ENCODE peak calls at places on chromosomes 16 and 17, in nine cellular contexts. One of them, this sample, is unnamed.

GRCh38 chr16:74577882-74578366 is 29.0 kb downstream of the GLG1 start:
- DNase-seq in IMR-90: peak; percentile 88
- DNase-seq in neural crest cell: no peak
- DNase-seq in endodermal cell: no peak
- DNase-seq in fibroblast of pulmonary artery: peak; percentile 34
- DNase-seq in ascending aorta: no peak
- DNase-seq in progenitor cell of endocrine pancreas: no peak
- DNase-seq in fibroblast of lung: peak; percentile 75
- DNase-seq in lower leg skin: no peak
- DNase-seq in this sample: no peak

GRCh38 chr17:12739500-12739899 is 49.8 kb upstream of the ARHGAP44 start:
- DNase-seq in fibroblast of pulmonary artery: no peak
- DNase-seq in progenitor cell of endocrine pancreas: no peak
- DNase-seq in fibroblast of lung: no peak
- DNase-seq in IMR-90: no peak
- DNase-seq in neural crest cell: no peak
- DNase-seq in endodermal cell: peak; percentile 40
- DNase-seq in ascending aorta: no peak
- DNase-seq in lower leg skin: no peak
- DNase-seq in this sample: no peak

GRCh38 chr17:44095647-44096496 is 25.3 kb downstream of the G6PC3 start:
- DNase-seq in endodermal cell: peak; percentile 99
- DNase-seq in fibroblast of pulmonary artery: peak; percentile 95
- DNase-seq in lower leg skin: no peak
- DNase-seq in neural crest cell: peak; percentile 63
- DNase-seq in fibroblast of lung: peak; percentile 92
- DNase-seq in IMR-90: peak; percentile 93
- DNase-seq in ascending aorta: no peak
- DNase-seq in progenitor cell of endocrine pancreas: peak; percentile 52
- DNase-seq in this sample: no peak

GRCh38 chr17:38339891-38340290 is 3.9 kb downstream of the GPR179 start:
- DNase-seq in lower leg skin: no peak
- DNase-seq in endodermal cell: no peak
- DNase-seq in ascending aorta: no peak
- DNase-seq in progenitor cell of endocrine pancreas: no peak
- DNase-seq in fibroblast of lung: peak; percentile 13
- DNase-seq in neural crest cell: no peak
- DNase-seq in fibroblast of pulmonary artery: peak; percentile 10
- DNase-seq in IMR-90: peak; percentile 39
- DNase-seq in this sample: no peak

GRCh38 chr16:30457256-30457655 is 11.6 kb upstream of the SEPHS2 start:
- DNase-seq in fibroblast of pulmonary artery: no peak
- DNase-seq in progenitor cell of endocrine pancreas: no peak
- DNase-seq in IMR-90: no peak
- DNase-seq in fibroblast of lung: no peak
- DNase-seq in lower leg skin: no peak
- DNase-seq in endodermal cell: no peak
- DNase-seq in neural crest cell: no peak
- DNase-seq in ascending aorta: no peak
- DNase-seq in this sample: no peak

GRCh38 chr17:58338907-58339774 is 10.5 kb upstream of the TSPOAP1 start:
- DNase-seq in endodermal cell: peak; percentile 94
- DNase-seq in IMR-90: peak; percentile 88
- DNase-seq in fibroblast of lung: peak; percentile 82
- DNase-seq in lower leg skin: no peak
- DNase-seq in progenitor cell of endocrine pancreas: no peak
- DNase-seq in ascending aorta: peak; percentile 39
- DNase-seq in neural crest cell: no peak
- DNase-seq in fibroblast of pulmonary artery: peak; percentile 60
- DNase-seq in this sample: no peak

GRCh38 chr16:24499193-24499814 is 40.1 kb upstream of the RBBP6 start:
- DNase-seq in lower leg skin: no peak
- DNase-seq in IMR-90: peak; percentile 11
- DNase-seq in neural crest cell: peak; percentile 41
- DNase-seq in fibroblast of pulmonary artery: peak; percentile 29
- DNase-seq in fibroblast of lung: no peak
- DNase-seq in progenitor cell of endocrine pancreas: peak; percentile 16
- DNase-seq in ascending aorta: no peak
- DNase-seq in endodermal cell: peak; percentile 92
- DNase-seq in this sample: no peak

GRCh38 chr17:73600103-73600871 is 44.0 kb downstream of the SDK2 start:
- DNase-seq in endodermal cell: no peak
- DNase-seq in ascending aorta: no peak
- DNase-seq in progenitor cell of endocrine pancreas: no peak
- DNase-seq in fibroblast of pulmonary artery: no peak
- DNase-seq in neural crest cell: no peak
- DNase-seq in IMR-90: no peak
- DNase-seq in fibroblast of lung: no peak
- DNase-seq in lower leg skin: no peak
- DNase-seq in this sample: no peak

GRCh38 chr17:67700037-67700436 is 17.7 kb upstream of the NOL11 start:
- DNase-seq in lower leg skin: no peak
- DNase-seq in IMR-90: no peak
- DNase-seq in neural crest cell: no peak
- DNase-seq in progenitor cell of endocrine pancreas: no peak
- DNase-seq in fibroblast of lung: no peak
- DNase-seq in fibroblast of pulmonary artery: no peak
- DNase-seq in endodermal cell: no peak
- DNase-seq in ascending aorta: no peak
- DNase-seq in this sample: no peak

GRCh38 chr17:1878419-1879121 is 48.8 kb downstream of the RPA1 start:
- DNase-seq in fibroblast of pulmonary artery: no peak
- DNase-seq in IMR-90: no peak
- DNase-seq in endodermal cell: no peak
- DNase-seq in lower leg skin: no peak
- DNase-seq in fibroblast of lung: peak; percentile 44
- DNase-seq in neural crest cell: no peak
- DNase-seq in progenitor cell of endocrine pancreas: no peak
- DNase-seq in ascending aorta: no peak
- DNase-seq in this sample: no peak

GRCh38 chr16:68939921-68940320 is 96.6 kb downstream of the TANGO6 start:
- DNase-seq in fibroblast of pulmonary artery: no peak
- DNase-seq in neural crest cell: no peak
- DNase-seq in progenitor cell of endocrine pancreas: no peak
- DNase-seq in ascending aorta: no peak
- DNase-seq in endodermal cell: no peak
- DNase-seq in IMR-90: no peak
- DNase-seq in fibroblast of lung: no peak
- DNase-seq in lower leg skin: no peak
- DNase-seq in this sample: no peak

GRCh38 chr16:17404903-17405691 is 65.7 kb downstream of the XYLT1 start:
- DNase-seq in ascending aorta: peak; percentile 84
- DNase-seq in progenitor cell of endocrine pancreas: no peak
- DNase-seq in IMR-90: peak; percentile 49
- DNase-seq in lower leg skin: peak; percentile 95
- DNase-seq in neural crest cell: peak; percentile 8
- DNase-seq in fibroblast of pulmonary artery: peak; percentile 43
- DNase-seq in fibroblast of lung: peak; percentile 88
- DNase-seq in endodermal cell: no peak
- DNase-seq in this sample: peak; percentile 81

GRCh38 chr17:50514936-50515702 is 6.9 kb downstream of the MYCBPAP start:
- DNase-seq in fibroblast of lung: peak; percentile 39
- DNase-seq in ascending aorta: no peak
- DNase-seq in progenitor cell of endocrine pancreas: no peak
- DNase-seq in fibroblast of pulmonary artery: peak; percentile 68
- DNase-seq in neural crest cell: no peak
- DNase-seq in endodermal cell: peak; percentile 61
- DNase-seq in lower leg skin: no peak
- DNase-seq in IMR-90: no peak
- DNase-seq in this sample: no peak

GRCh38 chr17:76379646-76380376 is 4.6 kb upstream of the SPHK1 start:
- DNase-seq in neural crest cell: no peak
- DNase-seq in endodermal cell: no peak
- DNase-seq in IMR-90: no peak
- DNase-seq in progenitor cell of endocrine pancreas: no peak
- DNase-seq in fibroblast of pulmonary artery: no peak
- DNase-seq in fibroblast of lung: no peak
- DNase-seq in lower leg skin: no peak
- DNase-seq in ascending aorta: no peak
- DNase-seq in this sample: no peak

GRCh38 chr17:10051112-10051511 is 146.0 kb upstream of the RCVRN start:
- DNase-seq in IMR-90: peak; percentile 67
- DNase-seq in ascending aorta: no peak
- DNase-seq in endodermal cell: no peak
- DNase-seq in neural crest cell: no peak
- DNase-seq in fibroblast of lung: no peak
- DNase-seq in fibroblast of pulmonary artery: no peak
- DNase-seq in lower leg skin: no peak
- DNase-seq in progenitor cell of endocrine pancreas: no peak
- DNase-seq in this sample: no peak

GRCh38 chr16:70804153-70804728 is 3.3 kb upstream of the VAC14 start:
- DNase-seq in neural crest cell: no peak
- DNase-seq in progenitor cell of endocrine pancreas: no peak
- DNase-seq in ascending aorta: no peak
- DNase-seq in fibroblast of lung: peak; percentile 92
- DNase-seq in fibroblast of pulmonary artery: peak; percentile 94
- DNase-seq in endodermal cell: peak; percentile 21
- DNase-seq in IMR-90: peak; percentile 93
- DNase-seq in lower leg skin: no peak
- DNase-seq in this sample: no peak

GRCh38 chr16:88888778-88889387 is 22.4 kb upstream of the PABPN1L start:
- DNase-seq in IMR-90: no peak
- DNase-seq in ascending aorta: no peak
- DNase-seq in endodermal cell: peak; percentile 74
- DNase-seq in lower leg skin: no peak
- DNase-seq in fibroblast of pulmonary artery: no peak
- DNase-seq in progenitor cell of endocrine pancreas: no peak
- DNase-seq in fibroblast of lung: no peak
- DNase-seq in neural crest cell: no peak
- DNase-seq in this sample: no peak

GRCh38 chr17:62307196-62307595 is 73.2 kb upstream of the EFCAB3 start:
- DNase-seq in fibroblast of lung: no peak
- DNase-seq in lower leg skin: no peak
- DNase-seq in ascending aorta: no peak
- DNase-seq in IMR-90: no peak
- DNase-seq in endodermal cell: no peak
- DNase-seq in progenitor cell of endocrine pancreas: no peak
- DNase-seq in fibroblast of pulmonary artery: no peak
- DNase-seq in neural crest cell: no peak
- DNase-seq in this sample: no peak

GRCh38 chr16:17776888-17777287 is 306.1 kb upstream of the XYLT1 start:
- DNase-seq in fibroblast of pulmonary artery: no peak
- DNase-seq in fibroblast of lung: peak; percentile 48
- DNase-seq in endodermal cell: no peak
- DNase-seq in neural crest cell: no peak
- DNase-seq in lower leg skin: no peak
- DNase-seq in progenitor cell of endocrine pancreas: no peak
- DNase-seq in ascending aorta: no peak
- DNase-seq in IMR-90: no peak
- DNase-seq in this sample: no peak

GRCh38 chr17:42289863-42290165 is 1.5 kb downstream of the STAT5A start:
- DNase-seq in neural crest cell: no peak
- DNase-seq in ascending aorta: no peak
- DNase-seq in fibroblast of lung: no peak
- DNase-seq in progenitor cell of endocrine pancreas: no peak
- DNase-seq in lower leg skin: peak; percentile 86
- DNase-seq in endodermal cell: no peak
- DNase-seq in IMR-90: no peak
- DNase-seq in fibroblast of pulmonary artery: no peak
- DNase-seq in this sample: no peak

GRCh38 chr16:4511441-4512082 is 27.0 kb downstream of the CDIP1 start:
- DNase-seq in progenitor cell of endocrine pancreas: peak; percentile 53
- DNase-seq in neural crest cell: peak; percentile 63
- DNase-seq in endodermal cell: peak; percentile 96
- DNase-seq in lower leg skin: no peak
- DNase-seq in ascending aorta: no peak
- DNase-seq in fibroblast of lung: peak; percentile 24
- DNase-seq in fibroblast of pulmonary artery: peak; percentile 54
- DNase-seq in IMR-90: peak; percentile 39
- DNase-seq in this sample: no peak
- TF ChIP-seq CTCF in progenitor cell of endocrine pancreas: peak; percentile 66
- TF ChIP-seq CTCF in neural crest cell: peak; percentile 66
- TF ChIP-seq CTCF in endodermal cell: peak; percentile 85
- TF ChIP-seq CTCF in lower leg skin: no peak
- TF ChIP-seq CTCF in ascending aorta: peak; percentile 45
- TF ChIP-seq CTCF in fibroblast of lung: peak; percentile 22
- TF ChIP-seq CTCF in fibroblast of pulmonary artery: peak; percentile 64
- TF ChIP-seq CTCF in IMR-90: peak; percentile 51
- TF ChIP-seq CTCF in this sample: peak; percentile 41

GRCh38 chr16:6104423-6104822 is 1006.8 kb upstream of the EEF2KMT start:
- DNase-seq in IMR-90: no peak
- DNase-seq in ascending aorta: no peak
- DNase-seq in endodermal cell: no peak
- DNase-seq in progenitor cell of endocrine pancreas: no peak
- DNase-seq in lower leg skin: no peak
- DNase-seq in fibroblast of pulmonary artery: no peak
- DNase-seq in neural crest cell: no peak
- DNase-seq in fibroblast of lung: peak; percentile 42
- DNase-seq in this sample: no peak
- TF ChIP-seq CTCF in IMR-90: no peak
- TF ChIP-seq CTCF in ascending aorta: no peak
- TF ChIP-seq CTCF in endodermal cell: no peak
- TF ChIP-seq CTCF in progenitor cell of endocrine pancreas: no peak
- TF ChIP-seq CTCF in lower leg skin: no peak
- TF ChIP-seq CTCF in fibroblast of pulmonary artery: no peak
- TF ChIP-seq CTCF in neural crest cell: no peak
- TF ChIP-seq CTCF in fibroblast of lung: no peak
- TF ChIP-seq CTCF in this sample: no peak

DNA sequence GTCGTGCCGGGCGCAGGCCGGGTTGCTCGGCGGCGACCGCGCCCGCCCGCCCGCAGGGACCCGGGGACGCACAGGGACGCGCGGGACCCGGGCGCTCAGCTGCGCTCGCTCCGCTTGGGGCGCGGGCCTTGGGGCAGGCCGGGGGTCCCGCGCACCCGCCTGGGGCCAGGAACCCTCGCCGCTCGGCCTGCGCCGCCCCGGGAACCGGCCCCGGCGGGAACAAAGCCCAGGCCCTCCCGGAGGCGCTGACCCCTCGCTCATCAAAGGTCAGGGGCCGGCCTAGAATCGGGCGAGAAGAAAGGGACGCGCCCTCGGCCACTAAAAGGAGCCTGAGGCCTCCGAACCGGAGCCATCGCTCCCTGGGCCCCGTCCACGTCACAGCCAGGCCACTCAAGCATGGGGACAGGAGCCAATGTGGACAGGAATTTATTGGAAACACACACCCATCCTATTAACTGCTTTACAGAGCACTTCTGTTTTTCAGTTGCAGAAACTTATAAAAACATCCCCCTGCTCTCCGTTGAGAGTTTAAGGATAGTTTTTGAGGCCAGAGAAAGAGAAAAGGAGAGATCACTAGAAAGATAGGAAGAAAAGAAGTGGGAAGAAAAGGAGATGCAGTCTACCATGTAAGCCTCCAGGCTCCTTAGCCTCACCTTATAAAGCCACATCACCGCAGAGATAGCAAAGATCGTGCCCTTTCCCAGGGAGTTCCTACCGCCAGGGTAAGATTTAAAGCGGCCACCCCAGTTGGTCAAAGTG is 543 bp upstream of the ZFHX3 start:
- DNase-seq in ascending aorta: no peak
- DNase-seq in IMR-90: no peak
- DNase-seq in lower leg skin: no peak
- DNase-seq in neural crest cell: peak; percentile 79
- DNase-seq in fibroblast of lung: no peak
- DNase-seq in progenitor cell of endocrine pancreas: no peak
- DNase-seq in fibroblast of pulmonary artery: peak; percentile 22
- DNase-seq in endodermal cell: no peak
- DNase-seq in this sample: no peak
- TF ChIP-seq CTCF in ascending aorta: no peak
- TF ChIP-seq CTCF in IMR-90: no peak
- TF ChIP-seq CTCF in lower leg skin: no peak
- TF ChIP-seq CTCF in neural crest cell: no peak
- TF ChIP-seq CTCF in fibroblast of lung: no peak
- TF ChIP-seq CTCF in progenitor cell of endocrine pancreas: peak; percentile 27
- TF ChIP-seq CTCF in fibroblast of pulmonary artery: no peak
- TF ChIP-seq CTCF in endodermal cell: peak; percentile 39
- TF ChIP-seq CTCF in this sample: no peak

GRCh38 chr17:29618272-29619065 is 4.2 kb downstream of the CORO6 start:
- DNase-seq in progenitor cell of endocrine pancreas: no peak
- DNase-seq in endodermal cell: no peak
- DNase-seq in lower leg skin: no peak
- DNase-seq in IMR-90: no peak
- DNase-seq in fibroblast of lung: no peak
- DNase-seq in neural crest cell: no peak
- DNase-seq in fibroblast of pulmonary artery: no peak
- DNase-seq in ascending aorta: no peak
- DNase-seq in this sample: no peak
- TF ChIP-seq CTCF in progenitor cell of endocrine pancreas: no peak
- TF ChIP-seq CTCF in endodermal cell: peak; percentile 44
- TF ChIP-seq CTCF in lower leg skin: no peak
- TF ChIP-seq CTCF in IMR-90: no peak
- TF ChIP-seq CTCF in fibroblast of lung: no peak
- TF ChIP-seq CTCF in neural crest cell: peak; percentile 25
- TF ChIP-seq CTCF in fibroblast of pulmonary artery: no peak
- TF ChIP-seq CTCF in ascending aorta: no peak
- TF ChIP-seq CTCF in this sample: no peak